ENCODE peak calls at places on chromosomes 2 and 18, in six cellular contexts. H, B, V, X, I and A are unnamed samples.

GRCh38 chr18:62710417-62710816 is 4.9 kb upstream of the PHLPP1 start:
- DNase-seq in H (no peak), B (no peak), V (no peak), X (no peak), I (no peak), A (no peak)

GRCh38 chr2:182447843-182448242 is 21.0 kb upstream of the PDE1A start:
- DNase-seq in H (peak; percentile 95), B (no peak), V (no peak), X (no peak), I (no peak), A (no peak)

GRCh38 chr2:79120194-79120713 is at the start of gene REG1A:
- DNase-seq in H (no peak), B (no peak), V (no peak), X (no peak), I (no peak), A (no peak)

GRCh38 chr2:230225486-230225885 is at the start of gene SP140:
- DNase-seq in H (no peak), B (no peak), V (no peak), X (no peak), I (peak; percentile 57), A (no peak)

GRCh38 chr2:81895620-81896245 is 1591.2 kb upstream of the LRRTM1 start:
- DNase-seq in H (no peak), B (no peak), V (no peak), X (no peak), I (no peak), A (no peak)

GRCh38 chr2:144511945-144512344 is 8.0 kb downstream of the ZEB2 start:
- DNase-seq in H (no peak), B (no peak), V (no peak), X (no peak), I (no peak), A (no peak)

GRCh38 chr2:100752628-100753333 is 67.2 kb upstream of the NPAS2 start:
- DNase-seq in H (peak; percentile 95), B (no peak), V (no peak), X (no peak), I (no peak), A (no peak)

GRCh38 chr2:68746408-68746807 is 11.8 kb downstream of the ARHGAP25 start:
- DNase-seq in H (no peak), B (no peak), V (no peak), X (no peak), I (no peak), A (no peak)

GRCh38 chr18:10410472-10411300 is 43.7 kb upstream of the APCDD1 start:
- DNase-seq in H (no peak), B (no peak), V (no peak), X (no peak), I (no peak), A (no peak)

GRCh38 chr2:29184531-29184930 is 69.3 kb downstream of the CLIP4 start:
- DNase-seq in H (no peak), B (no peak), V (no peak), X (no peak), I (no peak), A (no peak)

GRCh38 chr2:205119141-205119540 is 563.2 kb upstream of the NRP2 start:
- DNase-seq in H (no peak), B (no peak), V (no peak), X (no peak), I (no peak), A (no peak)

GRCh38 chr2:235500761-235501662 is 7.2 kb downstream of the AGAP1 start:
- DNase-seq in H (peak; percentile 73), B (no peak), V (no peak), X (no peak), I (no peak), A (no peak)

GRCh38 chr2:186544255-186544675 is 45.6 kb upstream of the ITGAV start:
- DNase-seq in H (peak; percentile 92), B (no peak), V (no peak), X (no peak), I (no peak), A (no peak)

GRCh38 chr2:105320651-105321215 is 8.8 kb downstream of the TGFBRAP1 start:
- DNase-seq in H (no peak), B (no peak), V (no peak), X (no peak), I (no peak), A (no peak)

GRCh38 chr18:58896734-58897508 is 32.2 kb downstream of the ZNF532 start:
- DNase-seq in H (no peak), B (no peak), V (no peak), X (no peak), I (peak; percentile 45), A (no peak)

GRCh38 chr2:162261032-162261945 is 18.0 kb upstream of the FAP start:
- DNase-seq in H (peak; percentile 78), B (no peak), V (no peak), X (no peak), I (no peak), A (no peak)

GRCh38 chr2:209600257-209601180 is 171.1 kb upstream of the UNC80 start:
- DNase-seq in H (no peak), B (no peak), V (no peak), X (no peak), I (no peak), A (no peak)

GRCh38 chr18:48254077-48254602 is 155.0 kb downstream of the ZBTB7C start:
- DNase-seq in H (no peak), B (no peak), V (no peak), X (no peak), I (no peak), A (no peak)

GRCh38 chr2:117789505-117789904 is 25.0 kb upstream of the DDX18 start:
- DNase-seq in H (no peak), B (no peak), V (no peak), X (no peak), I (no peak), A (no peak)

GRCh38 chr2:231182500-231182899 is 15.9 kb upstream of the ARMC9 start:
- DNase-seq in H (no peak), B (no peak), V (no peak), X (no peak), I (no peak), A (no peak)

GRCh38 chr2:54100772-54101171 is 14.6 kb upstream of the ACYP2 start:
- DNase-seq in H (no peak), B (no peak), V (no peak), X (no peak), I (peak; percentile 44), A (no peak)

GRCh38 chr2:54099834-54100595 is 15.4 kb upstream of the ACYP2 start:
- DNase-seq in H (no peak), B (no peak), V (no peak), X (no peak), I (peak; percentile 97), A (no peak)

GRCh38 chr2:54106631-54107454 is 8.6 kb upstream of the ACYP2 start:
- DNase-seq in H (peak; percentile 80), B (no peak), V (no peak), X (no peak), I (peak; percentile 84), A (no peak)

GRCh38 chr2:54107455-54107764 is 8.0 kb upstream of the ACYP2 start:
- DNase-seq in H (no peak), B (no peak), V (no peak), X (no peak), I (no peak), A (no peak)

GRCh38 chr2:54103454-54104314 is 11.7 kb upstream of the ACYP2 start:
- DNase-seq in H (peak; percentile 82), B (no peak), V (no peak), X (no peak), I (peak; percentile 93), A (no peak)
- TF ChIP-seq CTCF in H (peak; percentile 30), B (peak; percentile 12), V (no peak), X (no peak), I (peak; percentile 58), A (no peak)

GRCh38 chr18:12904012-12904516 is 20.0 kb upstream of the PTPN2 start:
- DNase-seq in H (no peak), B (no peak), V (no peak), X (peak; percentile 36), I (no peak), A (peak; percentile 36)

GRCh38 chr18:12907258-12907925 is 23.4 kb upstream of the PTPN2 start:
- DNase-seq in H (peak; percentile 59), B (no peak), V (no peak), X (no peak), I (no peak), A (no peak)

GRCh38 chr18:12908706-12909105 is 24.7 kb upstream of the PTPN2 start:
- DNase-seq in H (no peak), B (no peak), V (no peak), X (no peak), I (no peak), A (no peak)

GRCh38 chr18:12906119-12906518 is 22.1 kb upstream of the PTPN2 start:
- DNase-seq in H (no peak), B (no peak), V (no peak), X (no peak), I (no peak), A (no peak)

GRCh38 chr18:12906773-12907172 is 22.7 kb upstream of the PTPN2 start:
- DNase-seq in H (no peak), B (no peak), V (no peak), X (no peak), I (no peak), A (no peak)
- TF ChIP-seq CTCF in H (no peak), B (no peak), V (no peak), X (no peak), I (no peak), A (no peak)

DNA sequence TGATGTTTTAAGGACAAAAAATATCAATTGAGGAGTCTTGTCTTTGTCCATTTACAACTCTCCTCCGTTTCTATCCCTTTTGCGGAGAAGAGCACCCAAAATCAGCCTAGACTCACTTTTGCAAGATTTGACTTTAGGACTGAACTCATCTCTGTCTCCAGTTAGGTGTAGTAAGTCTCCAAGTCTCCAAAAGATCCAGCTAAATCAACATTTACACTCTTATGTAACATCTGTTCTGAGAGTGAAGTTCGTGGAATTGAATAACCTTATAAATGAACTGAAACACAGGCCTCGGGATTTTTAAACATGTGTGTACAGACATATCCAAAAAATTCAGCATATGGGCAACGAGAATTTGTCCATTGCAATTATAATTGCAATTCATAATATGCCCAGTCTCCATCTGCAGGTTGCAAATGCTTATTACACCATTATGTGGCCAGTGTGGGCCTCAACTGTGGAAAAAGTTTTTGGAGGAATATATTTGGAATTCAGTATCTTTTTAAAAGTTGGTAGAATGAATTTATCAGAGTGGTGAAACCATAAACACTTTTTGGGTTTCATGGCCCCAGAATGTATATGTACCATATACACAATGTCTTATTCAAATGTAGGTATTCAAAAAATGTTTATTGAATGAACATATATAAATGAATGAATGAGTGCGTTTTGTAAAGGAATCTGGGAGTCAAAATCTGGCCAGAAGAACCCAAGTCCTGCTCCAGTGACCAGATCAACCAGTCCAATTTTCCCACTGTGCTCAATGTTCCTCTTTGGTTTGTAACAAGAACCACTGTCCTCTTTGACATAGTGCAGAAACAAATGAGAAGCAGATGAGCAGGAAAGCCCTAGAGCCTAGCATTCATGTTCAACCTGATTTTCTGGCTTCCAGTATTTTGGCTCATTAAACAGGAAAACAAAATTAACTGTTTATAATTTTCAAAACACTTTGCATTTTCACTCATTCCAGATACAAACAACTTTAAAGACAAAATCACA is 23.5 kb downstream of the FAM124B start:
- DNase-seq in H (peak; percentile 20), B (no peak), V (no peak), X (no peak), I (no peak), A (no peak)
- TF ChIP-seq CTCF in H (peak; percentile 52), B (no peak), V (no peak), X (no peak), I (peak; percentile 61), A (no peak)

DNA sequence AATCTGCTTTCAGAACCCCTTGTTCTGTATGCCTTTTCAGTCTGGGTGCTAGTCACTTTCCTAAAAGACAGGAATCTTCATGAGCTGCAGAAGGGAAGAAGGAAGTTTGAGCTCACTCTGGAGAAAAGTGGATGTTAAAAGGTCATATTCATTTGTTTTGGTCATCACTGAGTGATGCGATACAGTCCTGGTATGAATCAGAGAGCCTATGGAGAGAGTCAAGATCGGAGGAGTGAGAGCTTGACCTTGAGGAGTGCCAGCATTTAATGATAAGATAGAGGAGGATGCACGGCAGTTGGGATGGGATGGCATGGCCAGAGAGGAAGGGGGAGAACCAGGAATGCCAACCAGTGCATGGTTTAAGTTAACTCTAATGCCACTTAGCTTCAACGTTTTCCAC is 19.6 kb downstream of the USP39 start:
- DNase-seq in H (no peak), B (no peak), V (no peak), X (no peak), I (no peak), A (no peak)
- TF ChIP-seq CTCF in H (no peak), B (no peak), V (no peak), X (no peak), I (no peak), A (no peak)